ENCODE peak calls at places on chromosomes 3 and 15, in ten cellular contexts. One of them, this sample, is unnamed.
A peak's percentile ranks its signal among the peaks of the same experiment; 100 is the strongest.

GRCh38 chr3:132783152-132783551 is 60.9 kb upstream of the NPHP3 start:
- DNase-seq in ACHN: peak; percentile 64
- DNase-seq in CD8-positive, alpha-beta T cell: no peak
- DNase-seq in GM10248: no peak
- DNase-seq in T-helper 2 cell: no peak
- DNase-seq in kidney: no peak
- DNase-seq in hypothalamus: no peak
- DNase-seq in activated T-cell treated with anti-CD3 and anti-CD28 coated beads for 4 hours: no peak
- DNase-seq in dorsolateral prefrontal cortex: no peak
- DNase-seq in H7: peak; percentile 13
- DNase-seq in this sample: no peak

GRCh38 chr3:57094606-57095005 is 34.1 kb downstream of the SPATA12 start:
- DNase-seq in dorsolateral prefrontal cortex: no peak
- DNase-seq in GM10248: no peak
- DNase-seq in ACHN: no peak
- DNase-seq in hypothalamus: no peak
- DNase-seq in activated T-cell treated with anti-CD3 and anti-CD28 coated beads for 4 hours: no peak
- DNase-seq in H7: no peak
- DNase-seq in CD8-positive, alpha-beta T cell: no peak
- DNase-seq in kidney: no peak
- DNase-seq in T-helper 2 cell: no peak
- DNase-seq in this sample: no peak

GRCh38 chr15:90087454-90088154 is 14.7 kb downstream of the IDH2 start:
- DNase-seq in T-helper 2 cell: no peak
- DNase-seq in dorsolateral prefrontal cortex: peak; percentile 78
- DNase-seq in activated T-cell treated with anti-CD3 and anti-CD28 coated beads for 4 hours: no peak
- DNase-seq in ACHN: peak; percentile 53
- DNase-seq in CD8-positive, alpha-beta T cell: no peak
- DNase-seq in H7: peak; percentile 85
- DNase-seq in GM10248: no peak
- DNase-seq in hypothalamus: no peak
- DNase-seq in kidney: peak; percentile 79
- DNase-seq in this sample: no peak

GRCh38 chr3:51977449-51978142 is 2.7 kb downstream of the ABHD14A start:
- DNase-seq in T-helper 2 cell: peak; percentile 26
- DNase-seq in kidney: no peak
- DNase-seq in ACHN: no peak
- DNase-seq in dorsolateral prefrontal cortex: no peak
- DNase-seq in H7: no peak
- DNase-seq in GM10248: no peak
- DNase-seq in CD8-positive, alpha-beta T cell: peak; percentile 34
- DNase-seq in activated T-cell treated with anti-CD3 and anti-CD28 coated beads for 4 hours: no peak
- DNase-seq in hypothalamus: no peak
- DNase-seq in this sample: no peak

GRCh38 chr15:37109952-37110630 is 9.7 kb upstream of the MEIS2 start:
- DNase-seq in dorsolateral prefrontal cortex: no peak
- DNase-seq in H7: peak; percentile 68
- DNase-seq in activated T-cell treated with anti-CD3 and anti-CD28 coated beads for 4 hours: no peak
- DNase-seq in T-helper 2 cell: no peak
- DNase-seq in GM10248: no peak
- DNase-seq in kidney: peak; percentile 88
- DNase-seq in ACHN: no peak
- DNase-seq in CD8-positive, alpha-beta T cell: no peak
- DNase-seq in hypothalamus: no peak
- DNase-seq in this sample: no peak

GRCh38 chr3:116483135-116483534 is 37.8 kb upstream of the LSAMP start:
- DNase-seq in hypothalamus: no peak
- DNase-seq in kidney: no peak
- DNase-seq in dorsolateral prefrontal cortex: no peak
- DNase-seq in GM10248: no peak
- DNase-seq in CD8-positive, alpha-beta T cell: no peak
- DNase-seq in activated T-cell treated with anti-CD3 and anti-CD28 coated beads for 4 hours: no peak
- DNase-seq in T-helper 2 cell: no peak
- DNase-seq in H7: no peak
- DNase-seq in ACHN: no peak
- DNase-seq in this sample: no peak

GRCh38 chr3:160098261-160098908 is 109.8 kb downstream of the IL12A start:
- DNase-seq in dorsolateral prefrontal cortex: no peak
- DNase-seq in activated T-cell treated with anti-CD3 and anti-CD28 coated beads for 4 hours: no peak
- DNase-seq in kidney: no peak
- DNase-seq in CD8-positive, alpha-beta T cell: no peak
- DNase-seq in T-helper 2 cell: no peak
- DNase-seq in hypothalamus: no peak
- DNase-seq in ACHN: no peak
- DNase-seq in GM10248: peak; percentile 15
- DNase-seq in H7: no peak
- DNase-seq in this sample: no peak

GRCh38 chr15:57198654-57199241 is 177.6 kb upstream of the CGNL1 start:
- DNase-seq in kidney: no peak
- DNase-seq in hypothalamus: no peak
- DNase-seq in activated T-cell treated with anti-CD3 and anti-CD28 coated beads for 4 hours: no peak
- DNase-seq in GM10248: no peak
- DNase-seq in dorsolateral prefrontal cortex: no peak
- DNase-seq in T-helper 2 cell: no peak
- DNase-seq in CD8-positive, alpha-beta T cell: no peak
- DNase-seq in ACHN: no peak
- DNase-seq in H7: peak; percentile 21
- DNase-seq in this sample: no peak

GRCh38 chr3:64290864-64291263 is 65.6 kb upstream of the PRICKLE2 start:
- DNase-seq in H7: no peak
- DNase-seq in hypothalamus: no peak
- DNase-seq in activated T-cell treated with anti-CD3 and anti-CD28 coated beads for 4 hours: no peak
- DNase-seq in T-helper 2 cell: no peak
- DNase-seq in kidney: no peak
- DNase-seq in GM10248: no peak
- DNase-seq in ACHN: no peak
- DNase-seq in dorsolateral prefrontal cortex: no peak
- DNase-seq in CD8-positive, alpha-beta T cell: no peak
- DNase-seq in this sample: no peak

GRCh38 chr3:153977148-153977547 is 144.0 kb upstream of the ARHGEF26 start:
- DNase-seq in hypothalamus: no peak
- DNase-seq in kidney: no peak
- DNase-seq in activated T-cell treated with anti-CD3 and anti-CD28 coated beads for 4 hours: no peak
- DNase-seq in CD8-positive, alpha-beta T cell: no peak
- DNase-seq in ACHN: no peak
- DNase-seq in H7: no peak
- DNase-seq in dorsolateral prefrontal cortex: peak; percentile 41
- DNase-seq in T-helper 2 cell: no peak
- DNase-seq in GM10248: no peak
- DNase-seq in this sample: no peak

GRCh38 chr3:50481992-50482391 is 21.4 kb downstream of the CACNA2D2 start:
- DNase-seq in CD8-positive, alpha-beta T cell: no peak
- DNase-seq in hypothalamus: no peak
- DNase-seq in dorsolateral prefrontal cortex: no peak
- DNase-seq in activated T-cell treated with anti-CD3 and anti-CD28 coated beads for 4 hours: no peak
- DNase-seq in kidney: no peak
- DNase-seq in GM10248: no peak
- DNase-seq in ACHN: no peak
- DNase-seq in H7: peak; percentile 82
- DNase-seq in T-helper 2 cell: no peak
- DNase-seq in this sample: no peak

GRCh38 chr3:139024968-139025367 is 4.2 kb upstream of the PRR23B start:
- DNase-seq in dorsolateral prefrontal cortex: no peak
- DNase-seq in kidney: no peak
- DNase-seq in activated T-cell treated with anti-CD3 and anti-CD28 coated beads for 4 hours: no peak
- DNase-seq in ACHN: no peak
- DNase-seq in H7: no peak
- DNase-seq in hypothalamus: no peak
- DNase-seq in T-helper 2 cell: no peak
- DNase-seq in CD8-positive, alpha-beta T cell: no peak
- DNase-seq in GM10248: no peak
- DNase-seq in this sample: no peak

GRCh38 chr3:34178415-34178814 is 380.0 kb downstream of the PDCD6IP start:
- DNase-seq in hypothalamus: no peak
- DNase-seq in H7: no peak
- DNase-seq in GM10248: no peak
- DNase-seq in kidney: no peak
- DNase-seq in T-helper 2 cell: no peak
- DNase-seq in CD8-positive, alpha-beta T cell: no peak
- DNase-seq in dorsolateral prefrontal cortex: no peak
- DNase-seq in ACHN: no peak
- DNase-seq in activated T-cell treated with anti-CD3 and anti-CD28 coated beads for 4 hours: no peak
- DNase-seq in this sample: no peak

GRCh38 chr15:60691508-60692047 is 212.6 kb upstream of the ICE2 start:
- DNase-seq in GM10248: no peak
- DNase-seq in H7: no peak
- DNase-seq in ACHN: no peak
- DNase-seq in CD8-positive, alpha-beta T cell: no peak
- DNase-seq in activated T-cell treated with anti-CD3 and anti-CD28 coated beads for 4 hours: no peak
- DNase-seq in kidney: no peak
- DNase-seq in hypothalamus: no peak
- DNase-seq in dorsolateral prefrontal cortex: no peak
- DNase-seq in T-helper 2 cell: no peak
- DNase-seq in this sample: no peak

GRCh38 chr3:87793322-87793877 is 265.4 kb downstream of the CGGBP1 start:
- DNase-seq in dorsolateral prefrontal cortex: no peak
- DNase-seq in kidney: no peak
- DNase-seq in GM10248: no peak
- DNase-seq in CD8-positive, alpha-beta T cell: no peak
- DNase-seq in hypothalamus: no peak
- DNase-seq in H7: no peak
- DNase-seq in T-helper 2 cell: no peak
- DNase-seq in ACHN: no peak
- DNase-seq in activated T-cell treated with anti-CD3 and anti-CD28 coated beads for 4 hours: no peak
- DNase-seq in this sample: no peak

GRCh38 chr3:175108613-175109151 is 249.5 kb downstream of the NAALADL2 start:
- DNase-seq in hypothalamus: no peak
- DNase-seq in T-helper 2 cell: no peak
- DNase-seq in H7: no peak
- DNase-seq in GM10248: no peak
- DNase-seq in CD8-positive, alpha-beta T cell: no peak
- DNase-seq in dorsolateral prefrontal cortex: no peak
- DNase-seq in ACHN: no peak
- DNase-seq in activated T-cell treated with anti-CD3 and anti-CD28 coated beads for 4 hours: no peak
- DNase-seq in kidney: no peak
- DNase-seq in this sample: no peak

GRCh38 chr15:90205050-90205848 is 4.1 kb downstream of the SEMA4B start:
- DNase-seq in hypothalamus: no peak
- DNase-seq in activated T-cell treated with anti-CD3 and anti-CD28 coated beads for 4 hours: no peak
- DNase-seq in T-helper 2 cell: no peak
- DNase-seq in kidney: peak; percentile 56
- DNase-seq in H7: no peak
- DNase-seq in CD8-positive, alpha-beta T cell: no peak
- DNase-seq in GM10248: no peak
- DNase-seq in dorsolateral prefrontal cortex: no peak
- DNase-seq in ACHN: no peak
- DNase-seq in this sample: no peak

GRCh38 chr3:27657404-27657803 is 64.7 kb downstream of the EOMES start:
- DNase-seq in T-helper 2 cell: no peak
- DNase-seq in activated T-cell treated with anti-CD3 and anti-CD28 coated beads for 4 hours: no peak
- DNase-seq in hypothalamus: no peak
- DNase-seq in dorsolateral prefrontal cortex: no peak
- DNase-seq in kidney: no peak
- DNase-seq in CD8-positive, alpha-beta T cell: no peak
- DNase-seq in GM10248: no peak
- DNase-seq in ACHN: no peak
- DNase-seq in H7: no peak
- DNase-seq in this sample: no peak

GRCh38 chr3:50450135-50450911 is 53.1 kb downstream of the CACNA2D2 start:
- DNase-seq in GM10248: no peak
- DNase-seq in dorsolateral prefrontal cortex: peak; percentile 63
- DNase-seq in ACHN: no peak
- DNase-seq in kidney: peak; percentile 91
- DNase-seq in hypothalamus: no peak
- DNase-seq in activated T-cell treated with anti-CD3 and anti-CD28 coated beads for 4 hours: peak; percentile 48
- DNase-seq in H7: peak; percentile 88
- DNase-seq in T-helper 2 cell: peak; percentile 44
- DNase-seq in CD8-positive, alpha-beta T cell: peak; percentile 75
- DNase-seq in this sample: peak; percentile 43

GRCh38 chr3:117036259-117036799 is 326.8 kb downstream of the TUSC7 start:
- DNase-seq in hypothalamus: no peak
- DNase-seq in CD8-positive, alpha-beta T cell: no peak
- DNase-seq in ACHN: no peak
- DNase-seq in dorsolateral prefrontal cortex: no peak
- DNase-seq in H7: no peak
- DNase-seq in kidney: no peak
- DNase-seq in GM10248: no peak
- DNase-seq in activated T-cell treated with anti-CD3 and anti-CD28 coated beads for 4 hours: no peak
- DNase-seq in T-helper 2 cell: no peak
- DNase-seq in this sample: no peak

GRCh38 chr3:180265551-180265950 is 228.8 kb upstream of the PEX5L start:
- DNase-seq in CD8-positive, alpha-beta T cell: no peak
- DNase-seq in T-helper 2 cell: no peak
- DNase-seq in GM10248: no peak
- DNase-seq in kidney: no peak
- DNase-seq in activated T-cell treated with anti-CD3 and anti-CD28 coated beads for 4 hours: no peak
- DNase-seq in H7: no peak
- DNase-seq in ACHN: no peak
- DNase-seq in hypothalamus: no peak
- DNase-seq in dorsolateral prefrontal cortex: no peak
- DNase-seq in this sample: no peak

GRCh38 chr15:98792117-98792516 is 143.8 kb downstream of the IGF1R start:
- DNase-seq in activated T-cell treated with anti-CD3 and anti-CD28 coated beads for 4 hours: no peak
- DNase-seq in H7: no peak
- DNase-seq in dorsolateral prefrontal cortex: no peak
- DNase-seq in kidney: no peak
- DNase-seq in ACHN: no peak
- DNase-seq in GM10248: no peak
- DNase-seq in CD8-positive, alpha-beta T cell: no peak
- DNase-seq in hypothalamus: no peak
- DNase-seq in T-helper 2 cell: no peak
- DNase-seq in this sample: no peak

GRCh38 chr3:16429086-16429485 is 84.4 kb downstream of the RFTN1 start:
- DNase-seq in H7: no peak
- DNase-seq in hypothalamus: no peak
- DNase-seq in GM10248: no peak
- DNase-seq in kidney: no peak
- DNase-seq in T-helper 2 cell: no peak
- DNase-seq in CD8-positive, alpha-beta T cell: no peak
- DNase-seq in ACHN: no peak
- DNase-seq in activated T-cell treated with anti-CD3 and anti-CD28 coated beads for 4 hours: no peak
- DNase-seq in dorsolateral prefrontal cortex: no peak
- DNase-seq in this sample: no peak

GRCh38 chr15:86773766-86774165 is 694.1 kb downstream of the AGBL1 start:
- DNase-seq in T-helper 2 cell: no peak
- DNase-seq in H7: no peak
- DNase-seq in GM10248: no peak
- DNase-seq in dorsolateral prefrontal cortex: no peak
- DNase-seq in CD8-positive, alpha-beta T cell: no peak
- DNase-seq in activated T-cell treated with anti-CD3 and anti-CD28 coated beads for 4 hours: no peak
- DNase-seq in kidney: no peak
- DNase-seq in hypothalamus: no peak
- DNase-seq in ACHN: no peak
- DNase-seq in this sample: no peak

GRCh38 chr3:115834068-115834467 is 210.8 kb downstream of the GAP43 start:
- DNase-seq in ACHN: peak; percentile 16
- DNase-seq in H7: no peak
- DNase-seq in activated T-cell treated with anti-CD3 and anti-CD28 coated beads for 4 hours: no peak
- DNase-seq in kidney: no peak
- DNase-seq in CD8-positive, alpha-beta T cell: no peak
- DNase-seq in dorsolateral prefrontal cortex: no peak
- DNase-seq in T-helper 2 cell: no peak
- DNase-seq in GM10248: no peak
- DNase-seq in hypothalamus: no peak
- DNase-seq in this sample: no peak

GRCh38 chr3:183698318-183698731 is 728 bp downstream of the YEATS2 start:
- DNase-seq in kidney: peak; percentile 73
- DNase-seq in hypothalamus: no peak
- DNase-seq in dorsolateral prefrontal cortex: no peak
- DNase-seq in T-helper 2 cell: peak; percentile 7
- DNase-seq in GM10248: peak; percentile 38
- DNase-seq in ACHN: peak; percentile 30
- DNase-seq in CD8-positive, alpha-beta T cell: peak; percentile 24
- DNase-seq in H7: peak; percentile 83
- DNase-seq in activated T-cell treated with anti-CD3 and anti-CD28 coated beads for 4 hours: no peak
- DNase-seq in this sample: peak; percentile 4

GRCh38 chr15:90819390-90819789 is 49.0 kb upstream of the FURIN start:
- DNase-seq in kidney: no peak
- DNase-seq in T-helper 2 cell: no peak
- DNase-seq in ACHN: no peak
- DNase-seq in hypothalamus: no peak
- DNase-seq in CD8-positive, alpha-beta T cell: no peak
- DNase-seq in GM10248: no peak
- DNase-seq in H7: peak; percentile 26
- DNase-seq in dorsolateral prefrontal cortex: no peak
- DNase-seq in activated T-cell treated with anti-CD3 and anti-CD28 coated beads for 4 hours: no peak
- DNase-seq in this sample: no peak

GRCh38 chr3:156643729-156644389 is 30.5 kb upstream of the TIPARP start:
- DNase-seq in hypothalamus: no peak
- DNase-seq in ACHN: no peak
- DNase-seq in dorsolateral prefrontal cortex: no peak
- DNase-seq in GM10248: peak; percentile 35
- DNase-seq in T-helper 2 cell: no peak
- DNase-seq in CD8-positive, alpha-beta T cell: peak; percentile 39
- DNase-seq in kidney: no peak
- DNase-seq in activated T-cell treated with anti-CD3 and anti-CD28 coated beads for 4 hours: no peak
- DNase-seq in H7: peak; percentile 15
- DNase-seq in this sample: peak; percentile 8